ENCODE peak calls at places on chromosomes 4 and X, in four cellular contexts. S is fibroblast of lung, V is HEK293T, T is stromal cell of bone marrow. Y is an unnamed sample.

GRCh38 chr4:148823419-148823769 is 381.2 kb upstream of the NR3C2 start:
- DNase-seq in S (no peak), V (no peak), T (no peak), Y (no peak)

GRCh38 chrX:132631579-132632232 is 142.9 kb upstream of the MBNL3 start:
- DNase-seq in S (peak; percentile 17), V (peak; percentile 49), T (no peak), Y (peak; percentile 45)

GRCh38 chr4:53706422-53707032 is 115.2 kb upstream of the LNX1 start:
- DNase-seq in S (peak; percentile 54), V (peak; percentile 33), T (peak; percentile 66), Y (peak; percentile 70)

GRCh38 chr4:99811850-99812249 is 4.8 kb upstream of the DAPP1 start:
- DNase-seq in S (peak; percentile 3), V (peak; percentile 15), T (no peak), Y (peak; percentile 20)

GRCh38 chr4:177033130-177033529 is 240.4 kb upstream of the VEGFC start:
- DNase-seq in S (no peak), V (peak; percentile 9), T (no peak), Y (no peak)

GRCh38 chrX:3713937-3714434 is 537 bp upstream of the PRKX start:
- DNase-seq in S (no peak), V (no peak), T (no peak), Y (no peak)

GRCh38 chr4:182179105-182179504 is 64.1 kb upstream of the TENM3 start:
- DNase-seq in S (peak; percentile 87), V (no peak), T (peak; percentile 26), Y (peak; percentile 72)

GRCh38 chrX:37753384-37753783 is 26.5 kb upstream of the CYBB start:
- DNase-seq in S (no peak), V (no peak), T (no peak), Y (no peak)

GRCh38 chrX:22041931-22042530 is 9.9 kb downstream of the PHEX start:
- DNase-seq in S (no peak), V (no peak), T (no peak), Y (no peak)

GRCh38 chrX:2267890-2268289 is 232.9 kb downstream of the DHRSX start:
- DNase-seq in S (no peak), V (no peak), T (no peak), Y (no peak)

GRCh38 chr4:131348258-131348657 is 1800.8 kb upstream of the PCDH10 start:
- DNase-seq in S (no peak), V (no peak), T (no peak), Y (no peak)

GRCh38 chr4:145234086-145234694 is 53.8 kb upstream of the OTUD4 start:
- DNase-seq in S (peak; percentile 57), V (peak; percentile 50), T (peak; percentile 28), Y (peak; percentile 69)

GRCh38 chr4:97404876-97405523 is 738.3 kb downstream of the STPG2 start:
- DNase-seq in S (no peak), V (no peak), T (no peak), Y (peak; percentile 40)

Y was measured in astrocyte of the spinal cord.